ENCODE peak calls at places on chromosomes 12 and 14, in eight cellular contexts. O is K562, G is mesendoderm, Y is SK-N-SH, R is kidney, U is PC-3, M is mammary epithelial cell, A is neuronal stem cell. F is an unnamed sample.

GRCh38 chr12:107372229-107372658 is 278.9 kb upstream of the CRY1 start:
- DNase-seq in O (no peak), G (no peak), Y (no peak), R (no peak), U (no peak), M (peak; percentile 89), A (no peak), F (peak; percentile 6)

GRCh38 chr12:14756331-14757143 is 46.7 kb downstream of the WBP11 start:
- DNase-seq in O (peak; percentile 61), G (peak; percentile 73), Y (peak; percentile 22), R (no peak), U (peak; percentile 12), M (no peak), A (no peak), F (peak; percentile 21)

GRCh38 chr12:111442301-111443045 is 36.8 kb downstream of the SH2B3 start:
- DNase-seq in O (no peak), G (no peak), Y (no peak), R (peak; percentile 63), U (no peak), M (no peak), A (no peak), F (no peak)

GRCh38 chr14:53137559-53137958 is 15.6 kb downstream of the DDHD1 start:
- DNase-seq in O (no peak), G (no peak), Y (no peak), R (no peak), U (no peak), M (no peak), A (no peak), F (no peak)

GRCh38 chr12:119942386-119942785 is 46.6 kb upstream of the BICDL1 start:
- DNase-seq in O (no peak), G (no peak), Y (no peak), R (no peak), U (no peak), M (no peak), A (no peak), F (no peak)

GRCh38 chr14:104770851-104771272 is 17.9 kb downstream of the SIVA1 start:
- DNase-seq in O (peak; percentile 34), G (no peak), Y (peak; percentile 51), R (no peak), U (peak; percentile 38), M (no peak), A (no peak), F (peak; percentile 50)

GRCh38 chr12:78880078-78880477 is 15.5 kb downstream of the SYT1 start:
- DNase-seq in O (no peak), G (peak; percentile 80), Y (no peak), R (no peak), U (peak; percentile 18), M (no peak), A (peak; percentile 41), F (no peak)

GRCh38 chr12:116303929-116304328 is 26.4 kb upstream of the MED13L start:
- DNase-seq in O (no peak), G (no peak), Y (no peak), R (no peak), U (no peak), M (no peak), A (no peak), F (no peak)

GRCh38 chr12:75560167-75560566 is 48.8 kb upstream of the KRR1 start:
- DNase-seq in O (no peak), G (peak; percentile 27), Y (peak; percentile 7), R (no peak), U (peak; percentile 63), M (peak; percentile 56), A (no peak), F (no peak)

GRCh38 chr14:64958201-64958600 is 13.9 kb downstream of the RAB15 start:
- DNase-seq in O (no peak), G (no peak), Y (no peak), R (no peak), U (no peak), M (no peak), A (no peak), F (no peak)

GRCh38 chr14:92997343-92998061 is 74.6 kb downstream of the CHGA start:
- DNase-seq in O (no peak), G (no peak), Y (peak; percentile 81), R (no peak), U (no peak), M (no peak), A (no peak), F (no peak)

GRCh38 chr12:46492471-46493351 is 120.1 kb upstream of the SLC38A2 start:
- DNase-seq in O (no peak), G (peak; percentile 63), Y (no peak), R (no peak), U (peak; percentile 89), M (peak; percentile 85), A (no peak), F (no peak)

GRCh38 chr12:119699199-119699765 is 31.3 kb downstream of the PRKAB1 start:
- DNase-seq in O (no peak), G (no peak), Y (no peak), R (peak; percentile 91), U (no peak), M (no peak), A (no peak), F (no peak)

GRCh38 chr14:55450124-55450523 is 9.7 kb upstream of the TBPL2 start:
- DNase-seq in O (no peak), G (no peak), Y (no peak), R (no peak), U (no peak), M (no peak), A (no peak), F (no peak)

GRCh38 chr12:90261283-90261682 is 552.6 kb upstream of the ATP2B1 start:
- DNase-seq in O (no peak), G (no peak), Y (no peak), R (no peak), U (no peak), M (no peak), A (no peak), F (no peak)

GRCh38 chr12:102811125-102811737 is 105.8 kb downstream of the PAH start:
- DNase-seq in O (peak; percentile 57), G (peak; percentile 56), Y (peak; percentile 17), R (no peak), U (peak; percentile 45), M (no peak), A (peak; percentile 39), F (peak; percentile 30)

GRCh38 chr12:78118486-78118885 is 287.8 kb downstream of the NAV3 start:
- DNase-seq in O (no peak), G (no peak), Y (no peak), R (no peak), U (no peak), M (no peak), A (no peak), F (no peak)

GRCh38 chr12:46744256-46744655 is 81.5 kb downstream of the SLC38A4 start:
- DNase-seq in O (no peak), G (no peak), Y (no peak), R (no peak), U (no peak), M (no peak), A (no peak), F (no peak)

GRCh38 chr12:111251787-111252186 is 117.1 kb downstream of the PHETA1 start:
- DNase-seq in O (no peak), G (no peak), Y (no peak), R (no peak), U (no peak), M (no peak), A (no peak), F (no peak)

GRCh38 chr12:107318804-107319535 is 225.6 kb upstream of the CRY1 start:
- DNase-seq in O (no peak), G (peak; percentile 75), Y (peak; percentile 65), R (no peak), U (peak; percentile 40), M (peak; percentile 65), A (peak; percentile 53), F (no peak)

DNA sequence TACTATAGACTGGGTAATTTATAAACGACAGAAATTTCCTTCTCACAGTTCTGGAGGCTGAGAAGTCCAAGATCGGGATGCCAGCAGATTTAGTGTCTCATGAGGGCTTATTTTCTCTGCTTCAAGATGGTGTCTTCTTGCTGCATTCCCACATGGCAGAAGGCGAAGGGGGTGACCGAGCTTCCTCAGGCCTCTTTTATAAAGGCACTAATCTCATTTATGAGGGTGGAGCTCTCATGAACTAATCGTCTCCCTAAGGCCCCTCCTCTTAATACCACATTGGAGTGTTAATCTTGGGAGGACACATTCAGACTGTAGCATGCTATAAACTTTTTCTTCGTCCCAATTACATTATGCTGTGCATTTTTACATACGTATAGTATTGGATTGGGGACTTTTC is 200.4 kb upstream of the ARHGAP5 start:
- DNase-seq in O (no peak), G (no peak), Y (no peak), R (no peak), U (no peak), M (no peak), A (no peak), F (no peak)
- H3K9ac ChIP-seq in O (no peak overlapping the region), G (no peak overlapping the region), Y (no peak overlapping the region), R (no peak overlapping the region), U (no peak overlapping the region), M (no peak overlapping the region), A (no peak overlapping the region), F (no peak overlapping the region)

DNA sequence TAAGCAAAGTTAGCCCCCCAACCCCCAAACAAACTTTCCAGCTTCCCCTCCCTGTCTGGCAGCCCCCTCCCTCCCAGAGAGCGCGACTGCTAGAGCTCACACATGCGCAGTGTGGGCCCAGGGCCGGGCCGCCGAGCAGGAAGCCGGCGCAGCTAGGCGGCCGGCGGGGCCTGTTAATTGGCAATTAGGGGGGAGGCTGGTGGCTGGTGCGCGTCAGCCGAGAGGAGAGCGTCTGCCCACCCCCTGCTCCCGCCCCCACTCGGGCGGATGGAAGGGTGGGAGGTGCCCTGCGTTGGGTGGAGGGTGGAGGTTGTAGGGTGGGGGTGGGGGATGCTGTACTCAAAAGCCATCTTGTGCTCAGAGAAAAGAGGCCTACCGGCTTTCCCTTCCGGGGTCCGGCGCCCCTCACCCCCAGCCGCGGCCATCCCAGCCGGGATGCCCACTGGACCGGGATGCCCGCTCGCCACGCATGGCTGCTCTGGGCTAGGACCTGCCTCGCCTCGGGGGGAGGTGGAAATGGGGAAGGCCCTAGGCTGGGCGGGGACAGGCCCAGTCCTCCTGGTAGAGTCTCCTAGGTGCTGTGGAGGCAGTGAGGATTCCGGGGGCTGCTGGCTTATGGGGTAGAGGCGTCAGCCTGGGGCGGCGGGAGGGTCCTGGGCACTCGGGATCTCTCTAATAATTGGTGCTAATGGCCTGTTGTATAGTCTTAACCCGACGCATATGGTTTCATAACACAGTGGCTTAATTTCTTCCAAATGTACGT is 9.2 kb downstream of the HOXC8 start:
- DNase-seq in O (peak; percentile 95), G (peak; percentile 85), Y (peak; percentile 99), R (peak; percentile 98), U (peak; percentile 86), M (peak; percentile 93), A (no peak), F (peak; percentile 98)
- H3K9ac ChIP-seq in O (peak overlapping the region; percentile 82), G (peak overlapping the region; percentile 7), Y (peak overlapping the region; percentile 98), R (peak overlapping the region; percentile 63), U (peak overlapping the region; percentile 89), M (peak overlapping the region; percentile 87), A (no peak overlapping the region), F (peak overlapping the region; percentile 87)

DNA sequence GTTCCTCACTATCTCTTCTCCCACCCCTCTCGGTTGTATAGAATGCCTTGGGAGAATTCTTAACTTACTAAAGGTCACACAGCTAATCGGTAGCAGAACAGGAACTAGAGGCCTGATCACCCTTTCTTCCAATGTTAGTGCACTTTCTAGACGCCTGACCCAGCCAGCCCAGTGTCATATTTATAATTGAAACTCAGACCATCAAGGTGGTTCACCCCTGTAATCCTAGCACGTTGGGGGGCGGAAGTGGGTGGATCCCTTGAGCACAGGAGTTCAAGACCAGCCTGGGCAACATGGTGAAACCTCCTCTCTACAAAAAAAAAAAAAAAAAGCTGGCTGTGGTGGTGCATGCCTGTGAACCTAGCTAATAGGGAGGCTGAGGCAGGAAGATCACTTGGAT is 1.8 kb downstream of the TIGAR start:
- DNase-seq in O (no peak), G (no peak), Y (no peak), R (no peak), U (no peak), M (no peak), A (no peak), F (no peak)
- H3K9ac ChIP-seq in O (no peak overlapping the region), G (no peak overlapping the region), Y (no peak overlapping the region), R (no peak overlapping the region), U (no peak overlapping the region), M (no peak overlapping the region), A (no peak overlapping the region), F (no peak overlapping the region)

GRCh38 chr12:13100610-13100881 is 2.9 kb downstream of the GSG1 start:
- DNase-seq in O (no peak), G (no peak), Y (no peak), R (no peak), U (no peak), M (no peak), A (no peak), F (no peak)
- H3K9ac ChIP-seq in O (no peak overlapping the region), G (peak overlapping the region; percentile 68), Y (peak overlapping the region; percentile 97), R (peak overlapping the region; percentile 50), U (peak overlapping the region; percentile 97), M (peak overlapping the region; percentile 97), A (no peak overlapping the region), F (peak overlapping the region; percentile 61)